ENCODE peak calls at places on chromosome 13, in five cellular contexts. One of them, this sample, is unnamed.

GRCh38 chr13:110874508-110874960 is 40.3 kb downstream of the ANKRD10 start:
- DNase-seq in stimulated activated CD8-positive, alpha-beta memory T cell treated with anti-CD3 and anti-CD28 coated beads, Interleukin-12 subunit alpha, Interleukin-12 subunit beta, amount 100 ng/mL, for 4 hours: no peak
- DNase-seq in tibial nerve: peak
- DNase-seq in WTC11: peak
- DNase-seq in cardiac fibroblast: peak
- DNase-seq in this sample: peak

GRCh38 chr13:49980266-49980665 is 16.6 kb upstream of the TRIM13 start:
- DNase-seq in stimulated activated CD8-positive, alpha-beta memory T cell treated with anti-CD3 and anti-CD28 coated beads, Interleukin-12 subunit alpha, Interleukin-12 subunit beta, amount 100 ng/mL, for 4 hours: no peak
- DNase-seq in tibial nerve: no peak
- DNase-seq in cardiac fibroblast: peak
- DNase-seq in WTC11: no peak
- DNase-seq in this sample: peak

GRCh38 chr13:97946951-97947588 is 6.4 kb upstream of the IPO5 start:
- DNase-seq in tibial nerve: no peak
- DNase-seq in cardiac fibroblast: peak
- DNase-seq in WTC11: no peak
- DNase-seq in stimulated activated CD8-positive, alpha-beta memory T cell treated with anti-CD3 and anti-CD28 coated beads, Interleukin-12 subunit alpha, Interleukin-12 subunit beta, amount 100 ng/mL, for 4 hours: no peak
- DNase-seq in this sample: no peak

GRCh38 chr13:32314968-32315254 is 252 bp downstream of the ZAR1L start:
- DNase-seq in tibial nerve: no peak
- DNase-seq in cardiac fibroblast: peak
- DNase-seq in WTC11: no peak
- DNase-seq in stimulated activated CD8-positive, alpha-beta memory T cell treated with anti-CD3 and anti-CD28 coated beads, Interleukin-12 subunit alpha, Interleukin-12 subunit beta, amount 100 ng/mL, for 4 hours: peak
- DNase-seq in this sample: peak

GRCh38 chr13:49246850-49247721 is 639 bp upstream of the CDADC1 start:
- DNase-seq in cardiac fibroblast: no peak
- DNase-seq in WTC11: no peak
- DNase-seq in stimulated activated CD8-positive, alpha-beta memory T cell treated with anti-CD3 and anti-CD28 coated beads, Interleukin-12 subunit alpha, Interleukin-12 subunit beta, amount 100 ng/mL, for 4 hours: no peak
- DNase-seq in tibial nerve: no peak
- DNase-seq in this sample: peak

GRCh38 chr13:20127263-20127562 is 33.6 kb downstream of the GJA3 start:
- DNase-seq in stimulated activated CD8-positive, alpha-beta memory T cell treated with anti-CD3 and anti-CD28 coated beads, Interleukin-12 subunit alpha, Interleukin-12 subunit beta, amount 100 ng/mL, for 4 hours: no peak
- DNase-seq in cardiac fibroblast: peak
- DNase-seq in tibial nerve: no peak
- DNase-seq in WTC11: no peak
- DNase-seq in this sample: peak

GRCh38 chr13:26052136-26052736 is 420 bp upstream of the SHISA2 start:
- DNase-seq in tibial nerve: no peak
- DNase-seq in WTC11: no peak
- DNase-seq in cardiac fibroblast: no peak
- DNase-seq in stimulated activated CD8-positive, alpha-beta memory T cell treated with anti-CD3 and anti-CD28 coated beads, Interleukin-12 subunit alpha, Interleukin-12 subunit beta, amount 100 ng/mL, for 4 hours: no peak
- DNase-seq in this sample: no peak

GRCh38 chr13:91042870-91043269 is 304.6 kb upstream of the MIR17HG start:
- DNase-seq in cardiac fibroblast: no peak
- DNase-seq in stimulated activated CD8-positive, alpha-beta memory T cell treated with anti-CD3 and anti-CD28 coated beads, Interleukin-12 subunit alpha, Interleukin-12 subunit beta, amount 100 ng/mL, for 4 hours: no peak
- DNase-seq in WTC11: no peak
- DNase-seq in tibial nerve: no peak
- DNase-seq in this sample: no peak

GRCh38 chr13:41050041-41050440 is 11.3 kb upstream of the WBP4 start:
- DNase-seq in stimulated activated CD8-positive, alpha-beta memory T cell treated with anti-CD3 and anti-CD28 coated beads, Interleukin-12 subunit alpha, Interleukin-12 subunit beta, amount 100 ng/mL, for 4 hours: no peak
- DNase-seq in cardiac fibroblast: peak
- DNase-seq in WTC11: no peak
- DNase-seq in tibial nerve: no peak
- DNase-seq in this sample: no peak

GRCh38 chr13:94335786-94336357 is 143.6 kb downstream of the DCT start:
- DNase-seq in WTC11: no peak
- DNase-seq in stimulated activated CD8-positive, alpha-beta memory T cell treated with anti-CD3 and anti-CD28 coated beads, Interleukin-12 subunit alpha, Interleukin-12 subunit beta, amount 100 ng/mL, for 4 hours: no peak
- DNase-seq in cardiac fibroblast: no peak
- DNase-seq in tibial nerve: no peak
- DNase-seq in this sample: no peak

GRCh38 chr13:98222816-98223215 is 45.7 kb upstream of the RNF113B start:
- DNase-seq in cardiac fibroblast: no peak
- DNase-seq in stimulated activated CD8-positive, alpha-beta memory T cell treated with anti-CD3 and anti-CD28 coated beads, Interleukin-12 subunit alpha, Interleukin-12 subunit beta, amount 100 ng/mL, for 4 hours: no peak
- DNase-seq in tibial nerve: no peak
- DNase-seq in WTC11: no peak
- DNase-seq in this sample: peak

GRCh38 chr13:24627090-24627714 is 53.0 kb upstream of the ATP12A start:
- DNase-seq in WTC11: peak
- DNase-seq in tibial nerve: no peak
- DNase-seq in stimulated activated CD8-positive, alpha-beta memory T cell treated with anti-CD3 and anti-CD28 coated beads, Interleukin-12 subunit alpha, Interleukin-12 subunit beta, amount 100 ng/mL, for 4 hours: no peak
- DNase-seq in cardiac fibroblast: peak
- DNase-seq in this sample: peak

GRCh38 chr13:44413095-44413494 is 39.5 kb downstream of the SERP2 start:
- DNase-seq in tibial nerve: no peak
- DNase-seq in stimulated activated CD8-positive, alpha-beta memory T cell treated with anti-CD3 and anti-CD28 coated beads, Interleukin-12 subunit alpha, Interleukin-12 subunit beta, amount 100 ng/mL, for 4 hours: no peak
- DNase-seq in WTC11: no peak
- DNase-seq in cardiac fibroblast: peak
- DNase-seq in this sample: peak

GRCh38 chr13:60426075-60426474 is 29.1 kb downstream of the TDRD3 start:
- DNase-seq in tibial nerve: no peak
- DNase-seq in cardiac fibroblast: no peak
- DNase-seq in WTC11: no peak
- DNase-seq in stimulated activated CD8-positive, alpha-beta memory T cell treated with anti-CD3 and anti-CD28 coated beads, Interleukin-12 subunit alpha, Interleukin-12 subunit beta, amount 100 ng/mL, for 4 hours: no peak
- DNase-seq in this sample: no peak

GRCh38 chr13:75704194-75704941 is 68.2 kb downstream of the LMO7 start:
- DNase-seq in tibial nerve: no peak
- DNase-seq in cardiac fibroblast: peak
- DNase-seq in stimulated activated CD8-positive, alpha-beta memory T cell treated with anti-CD3 and anti-CD28 coated beads, Interleukin-12 subunit alpha, Interleukin-12 subunit beta, amount 100 ng/mL, for 4 hours: no peak
- DNase-seq in WTC11: no peak
- DNase-seq in this sample: no peak

This sample was measured in OCI-M1.